ENCODE peak calls at places on chromosomes 4 and X, in four cellular contexts. H is hepatic stellate cell, V is neural crest cell, K is cardiac muscle cell. D is an unnamed sample.

GRCh38 chr4:48967101-48967500 is 19.0 kb upstream of the CWH43 start:
- DNase-seq in V (no peak), K (no peak), H (no peak), D (no peak)

GRCh38 chrX:13791559-13791958 is 25.3 kb downstream of the GPM6B start:
- DNase-seq in V (no peak), H (no peak), K (no peak), D (no peak)

GRCh38 chrX:132488092-132488749 is 617 bp downstream of the MBNL3 start:
- DNase-seq in H (no peak), K (peak), V (no peak), D (no peak)

GRCh38 chrX:41718481-41719245 is 5.3 kb upstream of the GPR82 start:
- DNase-seq in V (no peak), H (no peak), K (no peak), D (no peak)

GRCh38 chr4:15938182-15938581 is 358 bp downstream of the FGFBP1 start:
- DNase-seq in V (no peak), H (no peak), K (no peak), D (no peak)

GRCh38 chr4:5710962-5711478 is at the start of gene EVC:
- DNase-seq in H (peak), K (peak), V (peak), D (peak)

GRCh38 chr4:61489927-61490326 is 289.8 kb downstream of the ADGRL3 start:
- DNase-seq in K (no peak), V (no peak), H (no peak), D (no peak)

GRCh38 chrX:109384569-109385174 is 97.2 kb downstream of the GUCY2F start:
- DNase-seq in V (peak), H (peak), K (peak), D (no peak)

GRCh38 chr4:61336911-61337310 is 136.8 kb downstream of the ADGRL3 start:
- DNase-seq in H (no peak), K (no peak), V (no peak), D (no peak)

GRCh38 chr4:174201898-174202297 is 81.6 kb downstream of the FBXO8 start:
- DNase-seq in K (no peak), V (no peak), H (no peak), D (no peak)

GRCh38 chr4:149409186-149410056 is 406.2 kb downstream of the IQCM start:
- DNase-seq in H (peak), V (no peak), K (peak), D (no peak)

GRCh38 chr4:183797445-183798248 is 107.5 kb upstream of the STOX2 start:
- DNase-seq in K (peak), H (no peak), V (peak), D (peak)

GRCh38 chr4:139975830-139976272 is 178.1 kb downstream of the MAML3 start:
- DNase-seq in V (no peak), K (peak), H (no peak), D (no peak)

GRCh38 chr4:47213106-47213505 is 181.7 kb downstream of the GABRB1 start:
- DNase-seq in K (peak), H (no peak), V (no peak), D (no peak)

GRCh38 chrX:132401935-132402334 is 86.9 kb downstream of the MBNL3 start:
- DNase-seq in V (no peak), K (no peak), H (no peak), D (no peak)

GRCh38 chrX:70437921-70438665 is 6.5 kb upstream of the DLG3 start:
- DNase-seq in V (no peak), K (no peak), H (no peak), D (no peak)

GRCh38 chrX:101210630-101211029 is 9.0 kb upstream of the DRP2 start:
- DNase-seq in K (no peak), V (no peak), H (no peak), D (no peak)

GRCh38 chr4:2583092-2583491 is 46.6 kb downstream of the FAM193A start:
- DNase-seq in H (no peak), K (no peak), V (no peak), D (no peak)

GRCh38 chrX:100512471-100512870 is 72.3 kb upstream of the TNMD start:
- DNase-seq in V (no peak), K (peak), H (peak), D (no peak)

GRCh38 chrX:43822015-43822414 is 60.2 kb downstream of the MAOB start:
- DNase-seq in H (no peak), V (no peak), K (no peak), D (no peak)

GRCh38 chrX:69431417-69431816 is 72.7 kb upstream of the NALF2 start:
- DNase-seq in V (no peak), K (no peak), H (no peak), D (no peak)

GRCh38 chr4:70969076-70969475 is 24.4 kb upstream of the DCK start:
- DNase-seq in V (no peak), H (no peak), K (no peak), D (no peak)

GRCh38 chr4:123176605-123177004 is 220.0 kb upstream of the SPRY1 start:
- DNase-seq in K (no peak), V (no peak), H (no peak), D (no peak)

GRCh38 chr4:183830438-183830985 is 74.6 kb upstream of the STOX2 start:
- DNase-seq in H (no peak), K (no peak), V (no peak), D (peak)

GRCh38 chrX:111382277-111382676 is 29.7 kb downstream of the DCX start:
- DNase-seq in H (no peak), V (no peak), K (no peak), D (no peak)

GRCh38 chr4:57499786-57500185 is 389.6 kb upstream of the IGFBP7 start:
- DNase-seq in K (no peak), V (no peak), H (peak), D (no peak)

GRCh38 chr4:182286035-182286434 is 42.8 kb downstream of the TENM3 start:
- DNase-seq in H (no peak), K (peak), V (no peak), D (no peak)

GRCh38 chr4:15690020-15690809 is 8.6 kb downstream of the FAM200B start:
- DNase-seq in H (peak), V (no peak), K (peak), D (no peak)

GRCh38 chrX:110021180-110022022 is 18.5 kb downstream of the TMEM164 start:
- DNase-seq in K (peak), H (no peak), V (no peak), D (no peak)

GRCh38 chrX:72392816-72393800 is 87.4 kb upstream of the CITED1 start:
- DNase-seq in V (no peak), H (no peak), K (peak), D (no peak)

GRCh38 chr4:47640911-47641310 is 155.8 kb downstream of the ATP10D start:
- DNase-seq in K (no peak), H (no peak), V (no peak), D (no peak)

GRCh38 chr4:124641715-124642380 is 70.7 kb downstream of the ANKRD50 start:
- DNase-seq in K (peak), V (no peak), H (no peak), D (peak)

GRCh38 chr4:86114563-86114962 is 245.3 kb downstream of the MAPK10 start:
- DNase-seq in K (no peak), H (no peak), V (no peak), D (no peak)

GRCh38 chr4:146029939-146030710 is 91.5 kb upstream of the ZNF827 start:
- DNase-seq in K (peak), H (no peak), V (no peak), D (no peak)

GRCh38 chr4:77473509-77473908 is 132.1 kb upstream of the CXCL13 start:
- DNase-seq in K (peak), V (no peak), H (no peak), D (no peak)

GRCh38 chrX:24332868-24333267 is 19.0 kb upstream of the SUPT20HL2 start:
- DNase-seq in K (peak), V (no peak), H (no peak), D (no peak)

GRCh38 chr4:87108142-87108546 is 112.3 kb downstream of the KLHL8 start:
- DNase-seq in K (peak), V (no peak), H (peak), D (no peak)

GRCh38 chr4:186757696-186758330 is 34.2 kb upstream of the FAT1 start:
- DNase-seq in K (no peak), H (no peak), V (no peak), D (no peak)